ENCODE peak calls at places on chromosomes 2 and 18, in six cellular contexts. Z is NCI-H2029 treated with DMSO at 0.1 percent for 48 hours, Q is neuronal stem cell, R is GF-D8, X is GM23248, O is NCI-H1092. B is an unnamed sample.

GRCh38 chr18:21257383-21257782 is 15.4 kb downstream of the GREB1L start:
- DNase-seq in O (no peak), Q (no peak), Z (no peak), R (no peak), X (peak; percentile 36), B (no peak)

GRCh38 chr2:61855178-61855523 is 1.3 kb upstream of the FAM161A start:
- DNase-seq in Q (no peak), X (no peak), Z (no peak), O (no peak), R (peak; percentile 38), B (no peak)

GRCh38 chr2:10552220-10552870 is 104.2 kb upstream of the ODC1 start:
- DNase-seq in Q (no peak), O (no peak), Z (no peak), R (no peak), X (peak; percentile 41), B (no peak)

GRCh38 chr2:217954469-217954868 is 48.3 kb downstream of the TNS1 start:
- DNase-seq in Z (peak; percentile 87), Q (no peak), X (no peak), O (no peak), R (no peak), B (no peak)

GRCh38 chr2:230586328-230586982 is 126.2 kb upstream of the CAB39 start:
- DNase-seq in O (no peak), Z (no peak), Q (no peak), R (no peak), X (no peak), B (no peak)

GRCh38 chr2:169415233-169415748 is 53.0 kb upstream of the LRP2 start:
- DNase-seq in O (no peak), X (no peak), R (no peak), Z (no peak), Q (no peak), B (no peak)

GRCh38 chr18:12595571-12596255 is 62.2 kb downstream of the SPIRE1 start:
- DNase-seq in Z (no peak), Q (no peak), R (peak; percentile 80), O (no peak), X (no peak), B (no peak)

GRCh38 chr2:174012347-174013309 is 47.5 kb upstream of the SP3 start:
- DNase-seq in R (no peak), O (no peak), Q (no peak), X (peak; percentile 85), Z (no peak), B (no peak)

GRCh38 chr18:76943542-76944339 is 121.4 kb downstream of the ZNF236 start:
- DNase-seq in R (no peak), Q (no peak), Z (no peak), X (peak; percentile 87), O (no peak), B (peak; percentile 43)

GRCh38 chr18:58991127-58991798 is 126.6 kb downstream of the ZNF532 start:
- DNase-seq in O (no peak), X (no peak), Q (no peak), Z (no peak), R (no peak), B (no peak)

GRCh38 chr2:145199052-145199451 is 679.1 kb upstream of the ZEB2 start:
- DNase-seq in Z (peak; percentile 69), O (peak; percentile 24), R (no peak), Q (no peak), X (no peak), B (no peak)

GRCh38 chr2:41381701-41382100 is 666.1 kb upstream of the PKDCC start:
- DNase-seq in R (no peak), X (no peak), Q (no peak), Z (no peak), O (no peak), B (no peak)

GRCh38 chr2:205025580-205026240 is 480.4 kb downstream of the PARD3B start:
- DNase-seq in Z (no peak), O (no peak), Q (no peak), X (no peak), R (no peak), B (no peak)

GRCh38 chr18:1526996-1527395 is 622.3 kb downstream of the ADCYAP1 start:
- DNase-seq in X (no peak), O (no peak), Q (no peak), Z (no peak), R (no peak), B (no peak)